ENCODE peak calls at places on chromosomes 16 and 17, in eight cellular contexts. One of them, this sample, is unnamed.

GRCh38 chr17:78088529-78088928 is 40.0 kb downstream of the TMC6 start:
- DNase-seq in cardiac fibroblast: no peak
- DNase-seq in PC-9: no peak
- DNase-seq in cardiac muscle cell: no peak
- DNase-seq in fibroblast of the aortic adventitia: no peak
- DNase-seq in GM20000: no peak
- DNase-seq in bronchial epithelial cell: no peak
- DNase-seq in GM13976: no peak
- DNase-seq in this sample: no peak

GRCh38 chr17:67042104-67042899 is 2.1 kb upstream of the CACNG1 start:
- DNase-seq in GM20000: peak; percentile 51
- DNase-seq in fibroblast of the aortic adventitia: no peak
- DNase-seq in cardiac fibroblast: no peak
- DNase-seq in GM13976: no peak
- DNase-seq in cardiac muscle cell: no peak
- DNase-seq in bronchial epithelial cell: no peak
- DNase-seq in PC-9: no peak
- DNase-seq in this sample: no peak

GRCh38 chr17:78645421-78646295 is 68.5 kb upstream of the DNAH17 start:
- DNase-seq in cardiac fibroblast: peak; percentile 77
- DNase-seq in GM13976: peak; percentile 86
- DNase-seq in fibroblast of the aortic adventitia: peak; percentile 10
- DNase-seq in GM20000: peak; percentile 88
- DNase-seq in bronchial epithelial cell: peak; percentile 5
- DNase-seq in cardiac muscle cell: peak; percentile 72
- DNase-seq in PC-9: no peak
- DNase-seq in this sample: no peak

GRCh38 chr16:57720142-57720575 is 15.4 kb upstream of the KATNB1 start:
- DNase-seq in PC-9: no peak
- DNase-seq in cardiac muscle cell: peak; percentile 77
- DNase-seq in bronchial epithelial cell: peak; percentile 38
- DNase-seq in GM13976: peak; percentile 73
- DNase-seq in GM20000: peak; percentile 64
- DNase-seq in fibroblast of the aortic adventitia: peak; percentile 56
- DNase-seq in cardiac fibroblast: peak; percentile 74
- DNase-seq in this sample: peak; percentile 47

GRCh38 chr16:55567382-55567781 is 898 bp downstream of the CAPNS2 start:
- DNase-seq in bronchial epithelial cell: peak; percentile 78
- DNase-seq in GM20000: no peak
- DNase-seq in fibroblast of the aortic adventitia: peak; percentile 82
- DNase-seq in cardiac muscle cell: peak; percentile 91
- DNase-seq in cardiac fibroblast: peak; percentile 71
- DNase-seq in PC-9: no peak
- DNase-seq in GM13976: no peak
- DNase-seq in this sample: no peak

GRCh38 chr17:30819941-30820705 is 4.4 kb downstream of the CRLF3 start:
- DNase-seq in cardiac fibroblast: peak; percentile 23
- DNase-seq in fibroblast of the aortic adventitia: peak; percentile 38
- DNase-seq in bronchial epithelial cell: no peak
- DNase-seq in GM20000: no peak
- DNase-seq in PC-9: no peak
- DNase-seq in cardiac muscle cell: peak; percentile 65
- DNase-seq in GM13976: no peak
- DNase-seq in this sample: no peak

GRCh38 chr16:66416981-66417700 is 10.0 kb upstream of the BEAN1 start:
- DNase-seq in cardiac fibroblast: peak; percentile 54
- DNase-seq in GM13976: no peak
- DNase-seq in GM20000: no peak
- DNase-seq in bronchial epithelial cell: peak; percentile 77
- DNase-seq in fibroblast of the aortic adventitia: peak; percentile 43
- DNase-seq in cardiac muscle cell: no peak
- DNase-seq in PC-9: peak; percentile 79
- DNase-seq in this sample: peak; percentile 45

GRCh38 chr17:48542956-48543853 is 1.7 kb downstream of the HOXB2 start:
- DNase-seq in GM13976: peak; percentile 83
- DNase-seq in bronchial epithelial cell: peak; percentile 1
- DNase-seq in PC-9: no peak
- DNase-seq in cardiac fibroblast: peak; percentile 77
- DNase-seq in cardiac muscle cell: peak; percentile 65
- DNase-seq in fibroblast of the aortic adventitia: peak; percentile 54
- DNase-seq in GM20000: peak; percentile 85
- DNase-seq in this sample: no peak

GRCh38 chr17:66255112-66255511 is 25.9 kb upstream of the APOH start:
- DNase-seq in fibroblast of the aortic adventitia: peak; percentile 90
- DNase-seq in GM20000: peak; percentile 42
- DNase-seq in PC-9: peak; percentile 79
- DNase-seq in cardiac fibroblast: peak; percentile 90
- DNase-seq in bronchial epithelial cell: peak; percentile 73
- DNase-seq in cardiac muscle cell: peak; percentile 88
- DNase-seq in GM13976: peak; percentile 52
- DNase-seq in this sample: peak; percentile 68

GRCh38 chr16:89332248-89333245 is 115.0 kb downstream of the ZNF778 start:
- DNase-seq in fibroblast of the aortic adventitia: no peak
- DNase-seq in PC-9: no peak
- DNase-seq in GM13976: no peak
- DNase-seq in cardiac muscle cell: no peak
- DNase-seq in cardiac fibroblast: no peak
- DNase-seq in bronchial epithelial cell: no peak
- DNase-seq in GM20000: no peak
- DNase-seq in this sample: no peak

GRCh38 chr16:89334461-89334860 is 117.0 kb downstream of the ZNF778 start:
- DNase-seq in PC-9: no peak
- DNase-seq in GM20000: no peak
- DNase-seq in cardiac muscle cell: no peak
- DNase-seq in bronchial epithelial cell: no peak
- DNase-seq in cardiac fibroblast: no peak
- DNase-seq in GM13976: no peak
- DNase-seq in fibroblast of the aortic adventitia: no peak
- DNase-seq in this sample: no peak

GRCh38 chr16:89334050-89334449 is 116.5 kb downstream of the ZNF778 start:
- DNase-seq in PC-9: no peak
- DNase-seq in fibroblast of the aortic adventitia: no peak
- DNase-seq in bronchial epithelial cell: no peak
- DNase-seq in cardiac fibroblast: no peak
- DNase-seq in GM20000: no peak
- DNase-seq in cardiac muscle cell: no peak
- DNase-seq in GM13976: no peak
- DNase-seq in this sample: no peak

GRCh38 chr16:89335803-89336485 is 118.4 kb downstream of the ZNF778 start:
- DNase-seq in GM20000: no peak
- DNase-seq in bronchial epithelial cell: no peak
- DNase-seq in cardiac fibroblast: no peak
- DNase-seq in fibroblast of the aortic adventitia: no peak
- DNase-seq in cardiac muscle cell: no peak
- DNase-seq in GM13976: no peak
- DNase-seq in PC-9: no peak
- DNase-seq in this sample: no peak

GRCh38 chr16:89334988-89335802 is 117.7 kb downstream of the ZNF778 start:
- DNase-seq in fibroblast of the aortic adventitia: no peak
- DNase-seq in GM13976: no peak
- DNase-seq in PC-9: no peak
- DNase-seq in cardiac fibroblast: no peak
- DNase-seq in GM20000: no peak
- DNase-seq in cardiac muscle cell: no peak
- DNase-seq in bronchial epithelial cell: no peak
- DNase-seq in this sample: no peak
- TF ChIP-seq CTCF in fibroblast of the aortic adventitia: no peak
- TF ChIP-seq CTCF in GM13976: no peak
- TF ChIP-seq CTCF in PC-9: no peak
- TF ChIP-seq CTCF in cardiac fibroblast: peak; percentile 25
- TF ChIP-seq CTCF in GM20000: no peak
- TF ChIP-seq CTCF in cardiac muscle cell: peak; percentile 14
- TF ChIP-seq CTCF in bronchial epithelial cell: peak; percentile 9
- TF ChIP-seq CTCF in this sample: peak; percentile 51

GRCh38 chr16:6020162-6020980 is 922.8 kb upstream of the EEF2KMT start:
- DNase-seq in GM20000: no peak
- DNase-seq in bronchial epithelial cell: no peak
- DNase-seq in PC-9: no peak
- DNase-seq in GM13976: no peak
- DNase-seq in cardiac muscle cell: no peak
- DNase-seq in cardiac fibroblast: no peak
- DNase-seq in fibroblast of the aortic adventitia: no peak
- DNase-seq in this sample: no peak

GRCh38 chr16:6012716-6013115 is 915.1 kb upstream of the EEF2KMT start:
- DNase-seq in fibroblast of the aortic adventitia: no peak
- DNase-seq in bronchial epithelial cell: no peak
- DNase-seq in GM20000: no peak
- DNase-seq in GM13976: no peak
- DNase-seq in cardiac muscle cell: no peak
- DNase-seq in cardiac fibroblast: no peak
- DNase-seq in PC-9: no peak
- DNase-seq in this sample: no peak

GRCh38 chr16:6019490-6019991 is 921.9 kb upstream of the EEF2KMT start:
- DNase-seq in cardiac fibroblast: no peak
- DNase-seq in PC-9: no peak
- DNase-seq in fibroblast of the aortic adventitia: no peak
- DNase-seq in bronchial epithelial cell: no peak
- DNase-seq in GM20000: no peak
- DNase-seq in GM13976: no peak
- DNase-seq in cardiac muscle cell: no peak
- DNase-seq in this sample: no peak

GRCh38 chr16:6018848-6019489 is 921.4 kb upstream of the EEF2KMT start:
- DNase-seq in GM13976: no peak
- DNase-seq in bronchial epithelial cell: no peak
- DNase-seq in cardiac fibroblast: no peak
- DNase-seq in cardiac muscle cell: no peak
- DNase-seq in PC-9: no peak
- DNase-seq in GM20000: no peak
- DNase-seq in fibroblast of the aortic adventitia: no peak
- DNase-seq in this sample: no peak

DNA sequence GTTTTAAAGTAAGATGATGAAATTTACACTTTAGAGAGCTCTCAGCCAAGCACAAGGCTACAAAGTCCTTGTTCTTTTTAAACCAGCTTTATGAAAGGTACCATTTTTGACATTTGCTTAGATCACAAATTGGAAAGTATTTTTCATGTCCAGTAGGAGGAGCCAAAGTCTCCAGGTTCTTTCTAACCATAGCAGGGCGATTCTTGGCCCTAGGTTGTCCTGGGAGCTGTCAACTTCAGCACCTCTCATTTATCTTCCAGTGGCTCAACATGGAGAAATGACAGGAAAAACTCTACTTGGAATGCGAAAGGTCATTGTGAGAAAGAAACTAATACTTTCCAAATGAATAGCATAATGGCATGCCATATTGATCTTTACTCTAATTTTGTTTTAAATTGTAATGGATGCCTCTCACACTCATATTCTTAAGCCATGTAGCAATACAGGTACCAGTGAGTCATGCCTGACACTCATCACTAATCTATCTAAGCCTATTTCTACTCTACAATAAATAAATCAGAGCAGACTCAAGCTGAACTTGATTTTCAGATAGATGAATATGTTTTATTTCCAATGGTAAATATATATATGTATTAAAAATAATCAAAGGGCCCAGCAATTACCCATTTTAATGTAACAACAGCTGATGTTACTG is 919.1 kb upstream of the EEF2KMT start:
- DNase-seq in fibroblast of the aortic adventitia: no peak
- DNase-seq in GM13976: no peak
- DNase-seq in GM20000: peak; percentile 26
- DNase-seq in PC-9: no peak
- DNase-seq in cardiac fibroblast: peak; percentile 20
- DNase-seq in cardiac muscle cell: no peak
- DNase-seq in bronchial epithelial cell: peak; percentile 28
- DNase-seq in this sample: peak; percentile 31
- TF ChIP-seq CTCF in fibroblast of the aortic adventitia: no peak
- TF ChIP-seq CTCF in GM13976: no peak
- TF ChIP-seq CTCF in GM20000: no peak
- TF ChIP-seq CTCF in PC-9: peak; percentile 54
- TF ChIP-seq CTCF in cardiac fibroblast: no peak
- TF ChIP-seq CTCF in cardiac muscle cell: no peak
- TF ChIP-seq CTCF in bronchial epithelial cell: peak; percentile 22
- TF ChIP-seq CTCF in this sample: peak; percentile 69

GRCh38 chr17:75914643-75915265 is 10.1 kb upstream of the MRPL38 start:
- DNase-seq in GM20000: no peak
- DNase-seq in PC-9: no peak
- DNase-seq in fibroblast of the aortic adventitia: no peak
- DNase-seq in cardiac fibroblast: no peak
- DNase-seq in bronchial epithelial cell: no peak
- DNase-seq in GM13976: no peak
- DNase-seq in cardiac muscle cell: no peak
- DNase-seq in this sample: no peak
- TF ChIP-seq CTCF in GM20000: no peak
- TF ChIP-seq CTCF in PC-9: no peak
- TF ChIP-seq CTCF in fibroblast of the aortic adventitia: no peak
- TF ChIP-seq CTCF in cardiac fibroblast: no peak
- TF ChIP-seq CTCF in bronchial epithelial cell: no peak
- TF ChIP-seq CTCF in GM13976: no peak
- TF ChIP-seq CTCF in cardiac muscle cell: no peak
- TF ChIP-seq CTCF in this sample: no peak

DNA sequence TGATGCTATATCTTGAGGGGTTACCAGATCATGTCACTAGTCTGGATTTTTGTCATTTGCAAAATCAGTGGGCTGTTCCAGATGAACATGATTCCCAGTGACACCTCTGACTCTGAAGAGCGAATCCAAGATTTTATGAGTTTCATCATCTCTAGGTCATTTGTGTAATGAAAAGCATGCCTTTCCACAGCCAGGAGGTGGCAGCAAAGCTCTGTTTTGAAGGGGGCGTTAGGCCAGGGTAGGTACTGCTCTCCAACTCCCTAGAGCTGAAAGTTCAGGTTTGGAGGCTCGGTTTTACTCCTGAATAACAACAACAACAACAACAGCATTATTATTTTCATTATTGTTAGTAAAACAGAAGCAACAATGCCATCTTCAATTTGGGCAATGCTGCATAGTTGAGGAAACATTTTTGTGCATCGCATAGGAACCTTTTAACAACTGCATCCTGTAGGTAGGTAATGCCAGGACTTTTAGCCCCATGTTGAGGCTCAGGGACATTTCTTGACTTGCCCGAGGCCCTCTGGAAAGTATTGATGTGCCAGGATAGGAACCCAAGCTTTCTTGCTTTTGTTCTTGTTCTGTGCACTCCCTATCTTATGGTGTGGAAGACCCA is 77.0 kb downstream of the MYH13 start:
- DNase-seq in fibroblast of the aortic adventitia: peak; percentile 68
- DNase-seq in bronchial epithelial cell: peak; percentile 34
- DNase-seq in GM13976: peak; percentile 63
- DNase-seq in GM20000: peak; percentile 68
- DNase-seq in PC-9: no peak
- DNase-seq in cardiac muscle cell: peak; percentile 85
- DNase-seq in cardiac fibroblast: peak; percentile 67
- DNase-seq in this sample: peak; percentile 60
- TF ChIP-seq CTCF in fibroblast of the aortic adventitia: peak; percentile 78
- TF ChIP-seq CTCF in bronchial epithelial cell: peak; percentile 54
- TF ChIP-seq CTCF in GM13976: peak; percentile 65
- TF ChIP-seq CTCF in GM20000: peak; percentile 75
- TF ChIP-seq CTCF in PC-9: peak; percentile 58
- TF ChIP-seq CTCF in cardiac muscle cell: peak; percentile 90
- TF ChIP-seq CTCF in cardiac fibroblast: peak; percentile 75
- TF ChIP-seq CTCF in this sample: peak; percentile 81

DNA sequence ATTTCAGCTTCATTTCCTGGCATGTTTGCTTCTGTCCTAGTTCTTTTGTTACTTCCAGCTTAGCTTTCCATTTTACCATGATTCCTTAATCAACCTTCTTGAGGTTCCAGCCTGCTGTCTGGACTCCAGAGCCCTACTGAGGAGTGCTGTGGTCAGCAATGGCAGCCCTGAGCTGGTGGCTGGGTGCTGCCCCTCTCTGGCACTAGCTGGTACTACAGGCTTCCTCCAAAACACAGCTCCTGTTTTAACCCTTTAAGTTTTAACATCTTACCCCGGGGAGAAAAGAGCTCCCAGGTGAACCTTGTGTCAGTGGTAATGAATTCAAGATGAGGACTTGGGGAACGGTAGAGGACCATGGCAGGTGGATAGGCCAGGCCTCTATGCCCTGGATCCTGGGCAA is 395.5 kb downstream of the TMEM114 start:
- DNase-seq in GM20000: no peak
- DNase-seq in cardiac fibroblast: no peak
- DNase-seq in cardiac muscle cell: no peak
- DNase-seq in PC-9: no peak
- DNase-seq in GM13976: no peak
- DNase-seq in fibroblast of the aortic adventitia: no peak
- DNase-seq in bronchial epithelial cell: no peak
- DNase-seq in this sample: no peak
- TF ChIP-seq CTCF in GM20000: no peak
- TF ChIP-seq CTCF in cardiac fibroblast: no peak
- TF ChIP-seq CTCF in cardiac muscle cell: no peak
- TF ChIP-seq CTCF in PC-9: peak; percentile 50
- TF ChIP-seq CTCF in GM13976: peak; percentile 13
- TF ChIP-seq CTCF in fibroblast of the aortic adventitia: no peak
- TF ChIP-seq CTCF in bronchial epithelial cell: no peak
- TF ChIP-seq CTCF in this sample: peak; percentile 34